ENCODE peak calls at places on chromosome 15, in seven cellular contexts. I, N, L, O, E, A and P are unnamed samples.

GRCh38 chr15:57165992-57166391 is 210.3 kb upstream of the CGNL1 start:
- DNase-seq in I (no peak), N (no peak), L (no peak), O (no peak), E (no peak), A (no peak), P (peak; percentile 51)

GRCh38 chr15:101500865-101501551 is 11.5 kb upstream of the PCSK6 start:
- DNase-seq in I (no peak), N (no peak), L (no peak), O (no peak), E (peak; percentile 52), A (no peak), P (peak; percentile 26)

GRCh38 chr15:51104512-51104911 is 9.8 kb upstream of the TNFAIP8L3 start:
- DNase-seq in I (peak; percentile 54), N (no peak), L (no peak), O (no peak), E (peak; percentile 25), A (no peak), P (no peak)

GRCh38 chr15:63915209-63915887 is 81.6 kb upstream of the HERC1 start:
- DNase-seq in I (no peak), N (no peak), L (no peak), O (no peak), E (no peak), A (no peak), P (peak; percentile 26)

GRCh38 chr15:42723068-42723467 is 13.9 kb downstream of the CDAN1 start:
- DNase-seq in I (no peak), N (no peak), L (no peak), O (peak; percentile 44), E (no peak), A (no peak), P (peak; percentile 39)

GRCh38 chr15:40272713-40273056 is 10.2 kb downstream of the ANKRD63 start:
- DNase-seq in I (no peak), N (peak; percentile 48), L (no peak), O (no peak), E (no peak), A (no peak), P (no peak)

GRCh38 chr15:37016287-37016686 is 84.1 kb downstream of the MEIS2 start:
- DNase-seq in I (no peak), N (no peak), L (no peak), O (no peak), E (no peak), A (no peak), P (peak; percentile 69)

GRCh38 chr15:90862487-90862886 is 5.9 kb upstream of the FURIN start:
- DNase-seq in I (no peak), N (no peak), L (no peak), O (no peak), E (no peak), A (no peak), P (no peak)

GRCh38 chr15:63509056-63509696 is 4.8 kb downstream of the USP3 start:
- DNase-seq in I (no peak), N (no peak), L (no peak), O (no peak), E (no peak), A (no peak), P (no peak)

GRCh38 chr15:44029940-44030568 is 165.0 kb downstream of the FRMD5 start:
- DNase-seq in I (no peak), N (no peak), L (no peak), O (no peak), E (no peak), A (no peak), P (peak; percentile 48)

GRCh38 chr15:58568157-58568571 is 136.4 kb downstream of the LIPC start:
- DNase-seq in I (no peak), N (peak; percentile 64), L (no peak), O (no peak), E (no peak), A (no peak), P (peak; percentile 47)

GRCh38 chr15:50190723-50191122 is 8.7 kb downstream of the SLC27A2 start:
- DNase-seq in I (no peak), N (no peak), L (no peak), O (no peak), E (no peak), A (no peak), P (no peak)

GRCh38 chr15:27043770-27044169 is 72.8 kb downstream of the GABRG3 start:
- DNase-seq in I (no peak), N (no peak), L (no peak), O (no peak), E (no peak), A (no peak), P (no peak)

GRCh38 chr15:28878209-28878608 is 7.6 kb upstream of the APBA2 start:
- DNase-seq in I (no peak), N (no peak), L (no peak), O (no peak), E (no peak), A (no peak), P (no peak)

GRCh38 chr15:28873585-28874139 is 12.1 kb upstream of the APBA2 start:
- DNase-seq in I (no peak), N (no peak), L (peak; percentile 34), O (no peak), E (no peak), A (no peak), P (no peak)

GRCh38 chr15:28875461-28875965 is 10.3 kb upstream of the APBA2 start:
- DNase-seq in I (no peak), N (no peak), L (no peak), O (no peak), E (no peak), A (no peak), P (no peak)

GRCh38 chr15:28876845-28877185 is 9.0 kb upstream of the APBA2 start:
- DNase-seq in I (no peak), N (no peak), L (no peak), O (no peak), E (no peak), A (no peak), P (no peak)

DNA sequence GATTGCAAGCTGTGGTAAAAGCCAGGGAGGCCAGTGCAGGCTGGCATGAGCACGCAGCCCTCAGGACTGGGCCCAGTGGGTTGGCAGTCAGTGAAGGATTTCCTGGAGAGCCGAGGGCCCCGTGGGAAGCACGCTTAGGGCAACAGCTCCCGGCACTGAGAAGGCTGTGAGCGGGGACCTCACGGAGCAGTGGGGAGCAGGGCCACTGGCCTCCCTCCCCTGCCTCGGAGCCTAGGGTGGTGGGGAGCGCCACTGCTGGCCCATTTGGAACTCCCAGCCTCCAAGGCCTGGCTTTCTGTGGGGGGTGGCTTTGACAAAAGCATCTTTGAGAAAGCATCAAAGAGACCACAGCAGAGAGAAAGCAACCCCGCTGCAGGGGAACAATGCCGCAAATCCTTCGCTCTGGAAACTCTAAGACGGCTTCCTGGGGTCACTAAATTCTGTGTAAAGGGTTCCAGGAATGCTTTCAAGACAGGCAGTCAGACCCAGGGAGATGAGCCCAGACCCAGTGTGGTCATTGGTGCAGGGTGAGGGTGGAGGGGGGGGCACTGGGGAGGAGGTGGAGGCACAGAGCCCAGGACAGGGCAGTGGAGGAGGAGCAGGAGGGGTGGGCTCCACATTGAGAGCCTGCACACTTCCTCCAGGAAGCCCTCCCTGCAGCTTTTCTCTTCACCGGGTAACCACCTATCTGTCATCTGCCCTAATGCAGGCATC is 9.5 kb upstream of the APBA2 start:
- DNase-seq in I (no peak), N (no peak), L (no peak), O (peak; percentile 65), E (no peak), A (no peak), P (no peak)
- H3K27me3 ChIP-seq in I (no peaks in the 10 kb centered on the region), N (peaks cover 37% of the 10 kb centered on the region), L (no peaks in the 10 kb centered on the region), O (no peaks in the 10 kb centered on the region), E (no peaks in the 10 kb centered on the region), A (no peaks in the 10 kb centered on the region), P (no peaks in the 10 kb centered on the region)

GRCh38 chr15:33115191-33115861 is 79.2 kb downstream of the FMN1 start:
- DNase-seq in I (no peak), N (no peak), L (no peak), O (peak; percentile 8), E (no peak), A (no peak), P (no peak)

GRCh38 chr15:33112541-33113105 is 81.9 kb downstream of the FMN1 start:
- DNase-seq in I (no peak), N (no peak), L (no peak), O (no peak), E (no peak), A (no peak), P (no peak)

GRCh38 chr15:33114484-33114767 is 80.1 kb downstream of the FMN1 start:
- DNase-seq in I (no peak), N (no peak), L (no peak), O (no peak), E (no peak), A (no peak), P (peak; percentile 31)

GRCh38 chr15:33116218-33116617 is 78.3 kb downstream of the FMN1 start:
- DNase-seq in I (no peak), N (no peak), L (no peak), O (no peak), E (no peak), A (no peak), P (no peak)

DNA sequence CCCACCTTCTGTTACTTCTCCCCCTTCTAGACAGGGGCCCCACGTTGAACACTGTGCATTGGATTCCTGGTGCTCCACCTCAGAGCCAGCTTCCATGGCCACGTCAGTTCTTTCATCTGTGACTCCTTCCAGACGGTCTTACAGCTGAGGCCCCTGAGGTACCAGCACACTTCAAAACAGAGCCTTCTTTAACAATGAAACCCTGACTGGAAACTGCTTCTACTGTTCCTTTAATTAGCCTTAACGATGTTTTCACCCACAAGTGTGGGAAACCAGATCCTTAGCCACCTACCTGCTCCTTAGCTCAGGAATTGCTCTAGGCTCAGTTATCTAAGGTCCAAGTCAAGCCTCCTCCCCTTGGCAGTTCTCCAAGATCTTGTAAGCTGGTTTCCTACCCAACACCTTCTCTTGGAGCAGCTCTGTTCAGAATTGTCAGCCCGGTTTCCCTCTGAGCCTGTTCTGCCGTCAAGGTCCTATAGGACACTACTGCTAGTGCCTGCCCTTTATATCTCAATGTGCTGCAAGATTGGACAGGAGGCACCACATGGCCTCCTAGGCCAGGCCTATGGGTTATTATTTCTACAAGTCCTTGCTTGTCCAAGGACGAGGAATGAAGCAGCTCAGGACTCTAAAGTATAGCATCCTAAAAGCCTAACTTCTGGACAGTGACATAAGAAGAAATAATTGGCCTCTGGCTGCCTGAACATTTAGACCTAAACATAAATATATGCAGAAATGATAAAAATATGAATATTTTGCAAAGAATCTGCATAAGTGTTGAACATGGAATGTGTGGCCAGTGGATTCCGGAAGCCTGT is 80.6 kb downstream of the FMN1 start:
- DNase-seq in I (no peak), N (peak; percentile 28), L (no peak), O (no peak), E (no peak), A (no peak), P (peak; percentile 43)
- H3K27me3 ChIP-seq in I (no peaks in the 10 kb centered on the region), N (no peaks in the 10 kb centered on the region), L (no peaks in the 10 kb centered on the region), O (no peaks in the 10 kb centered on the region), E (no peaks in the 10 kb centered on the region), A (no peaks in the 10 kb centered on the region), P (no peaks in the 10 kb centered on the region)

GRCh38 chr15:96390986-96391385 is 60.5 kb downstream of the NR2F2 start:
- DNase-seq in I (no peak), N (no peak), L (no peak), O (no peak), E (no peak), A (no peak), P (peak; percentile 51)
- H3K27me3 ChIP-seq in I (no peaks in the 10 kb centered on the region), N (no peaks in the 10 kb centered on the region), L (peaks cover 3% of the 10 kb centered on the region), O (peaks cover 17% of the 10 kb centered on the region), E (no peaks in the 10 kb centered on the region), A (no peaks in the 10 kb centered on the region), P (no peaks in the 10 kb centered on the region)

DNA sequence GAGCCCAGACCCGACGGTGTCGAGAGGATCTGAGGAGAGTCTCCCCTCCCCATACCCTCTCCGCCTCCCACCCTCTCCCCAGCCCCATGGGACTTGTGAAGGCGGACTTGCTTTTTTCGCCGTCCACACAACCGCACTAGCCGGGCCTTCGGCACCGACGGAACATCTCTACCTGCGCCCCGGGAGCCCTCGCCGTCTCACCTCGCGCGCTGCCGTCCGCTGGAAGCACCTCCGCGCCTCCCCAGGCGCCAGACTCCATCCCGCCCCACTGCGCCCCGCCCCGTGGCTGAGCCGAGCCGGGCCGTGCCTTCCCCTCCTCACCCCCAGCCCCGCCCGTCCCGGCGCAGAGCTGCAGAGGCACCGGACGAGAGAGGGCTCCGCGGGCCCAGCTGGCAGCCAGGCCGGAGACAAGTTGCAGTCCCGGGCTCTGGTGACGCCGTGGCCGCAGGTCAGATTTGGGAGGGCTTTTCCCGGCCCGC is at the start of the genes DUOX1 and DUOXA1:
- DNase-seq in I (peak; percentile 57), N (no peak), L (no peak), O (peak; percentile 75), E (no peak), A (no peak), P (peak; percentile 56)
- H3K27me3 ChIP-seq in I (peaks cover 97% of the 10 kb centered on the region), N (no peaks in the 10 kb centered on the region), L (peaks cover 66% of the 10 kb centered on the region), O (peaks cover 100% of the 10 kb centered on the region), E (peaks cover 45% of the 10 kb centered on the region), A (peaks cover 16% of the 10 kb centered on the region), P (no peaks in the 10 kb centered on the region)